ENCODE peak calls at places on chromosomes 16 and 17, in four cellular contexts. I, O, Y and M are unnamed samples.

GRCh38 chr17:46008591-46008990 is 9.5 kb downstream of the STH start:
- DNase-seq in O (no peak), Y (no peak), I (no peak), M (no peak)

GRCh38 chr16:31745900-31746299 is 127.7 kb upstream of the ZNF267 start:
- DNase-seq in O (no peak), I (no peak), Y (no peak), M (no peak)

GRCh38 chr17:65418622-65419021 is 142.8 kb downstream of the AXIN2 start:
- DNase-seq in Y (no peak), I (no peak), O (no peak), M (no peak)

GRCh38 chr17:40063034-40063765 is 435 bp downstream of the THRA start:
- DNase-seq in O (no peak), Y (peak; percentile 41), I (no peak), M (peak; percentile 82)

GRCh38 chr17:73750975-73751374 is 106.7 kb upstream of the SDK2 start:
- DNase-seq in O (no peak), I (no peak), Y (peak; percentile 47), M (peak; percentile 85)

GRCh38 chr17:67759355-67760171 is 41.8 kb downstream of the NOL11 start:
- DNase-seq in O (no peak), Y (no peak), I (no peak), M (no peak)

GRCh38 chr17:37736428-37736827 is 8.4 kb downstream of the HNF1B start:
- DNase-seq in O (no peak), Y (no peak), I (no peak), M (no peak)

GRCh38 chr17:79132271-79133064 is 57.8 kb downstream of the ENGASE start:
- DNase-seq in Y (no peak), I (no peak), O (no peak), M (no peak)

GRCh38 chr17:50201226-50201854 is at the start of gene COL1A1:
- DNase-seq in O (no peak), Y (no peak), I (no peak), M (peak; percentile 54)

GRCh38 chr16:25256821-25257503 is 683 bp downstream of the ZKSCAN2 start:
- DNase-seq in Y (peak; percentile 40), I (peak; percentile 31), O (no peak), M (peak; percentile 58)
- TF ChIP-seq REST in Y (no peak), I (no peak), O (no peak), M (no peak)

GRCh38 chr16:47045023-47045422 is 71.5 kb upstream of the DNAJA2 start:
- DNase-seq in Y (no peak), O (no peak), I (no peak), M (no peak)
- TF ChIP-seq PBX3 in Y (no peak), O (no peak), I (no peak), M (no peak)

DNA sequence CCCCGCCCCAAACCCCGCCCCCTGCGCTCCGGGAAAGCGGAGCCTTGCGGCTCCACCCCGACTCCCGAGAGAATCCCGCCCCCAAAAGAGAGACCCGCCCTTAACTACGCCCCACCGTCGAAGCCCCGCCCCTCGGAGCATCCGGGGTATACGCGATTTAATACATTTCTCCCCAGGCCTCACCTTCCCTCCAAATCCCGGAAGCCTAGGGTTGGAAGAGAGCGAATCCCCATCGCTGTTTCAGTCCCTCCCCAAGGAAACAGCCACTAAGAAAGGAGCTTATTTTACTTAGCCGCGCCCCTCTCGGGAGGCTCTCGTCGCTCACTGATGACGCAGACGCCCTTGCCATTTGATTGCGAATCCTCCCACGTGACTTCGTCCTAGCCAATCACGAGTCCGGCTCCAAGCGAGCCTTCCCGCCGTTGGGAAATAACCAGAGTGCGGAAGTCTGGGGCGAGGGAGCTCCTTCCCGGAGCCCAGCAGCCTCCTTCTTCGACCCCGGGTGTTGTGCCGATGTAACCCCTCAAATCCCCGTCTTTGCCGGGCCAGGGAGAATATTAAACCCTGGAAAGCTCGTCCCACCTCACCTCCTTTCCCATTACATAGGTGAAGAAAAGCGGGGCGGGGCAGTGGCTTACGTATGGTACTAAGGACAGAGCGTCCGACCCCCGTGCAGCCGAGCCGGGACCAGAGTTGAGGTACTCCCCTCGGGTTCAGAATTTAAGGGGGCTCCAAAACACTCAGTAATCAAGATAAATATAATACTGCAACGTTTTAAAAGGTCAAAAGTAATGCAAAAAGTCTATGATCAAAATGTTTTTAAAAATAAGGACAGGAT is 461 bp upstream of the FDXR start:
- DNase-seq in O (peak; percentile 99), Y (peak; percentile 100), I (peak; percentile 100), M (peak; percentile 100)
- TF ChIP-seq REST in O (no peak), Y (no peak), I (no peak), M (peak; percentile 3)

GRCh38 chr17:27323538-27324212 is 29.8 kb downstream of the WSB1 start:
- DNase-seq in I (no peak), Y (peak; percentile 77), O (no peak), M (no peak)
- TF ChIP-seq PBX3 in I (no peak), Y (no peak), O (no peak), M (no peak)